ENCODE peak calls at places on chromosome 20, in seven cellular contexts. E is uterus, W is adrenal gland, D is esophagus muscularis mucosa, K is IMR-90, M is spleen, P is HepG2. J is an unnamed sample. For H3K4me1, the result is how much of the 10 kb centered on the place peaks cover.

GRCh38 chr20:23537030-23537429 is 31.3 kb downstream of the CST9L start:
- DNase-seq in M (no peak), E (no peak), W (no peak), D (no peak), K (no peak), P (no peak), J (no peak)

GRCh38 chr20:33438481-33438880 is 5.1 kb downstream of the SNTA1 start:
- DNase-seq in M (no peak), D (no peak), K (no peak), E (no peak), W (no peak), P (no peak), J (no peak)

GRCh38 chr20:62451156-62451767 is 23.9 kb upstream of the RBBP8NL start:
- DNase-seq in E (no peak), P (no peak), K (no peak), D (no peak), M (no peak), W (no peak), J (no peak)

GRCh38 chr20:40319741-40320499 is 369.1 kb downstream of the MAFB start:
- DNase-seq in M (no peak), D (peak), K (no peak), E (no peak), P (no peak), W (no peak), J (no peak)

GRCh38 chr20:51749674-51750036 is 18.5 kb downstream of the ATP9A start:
- DNase-seq in K (peak), E (no peak), M (no peak), P (no peak), W (peak), D (no peak), J (no peak)

GRCh38 chr20:46994341-46994740 is 99.7 kb downstream of the EYA2 start:
- DNase-seq in W (no peak), D (no peak), M (peak), E (no peak), P (no peak), K (no peak), J (no peak)

GRCh38 chr20:39298116-39298515 is 336.0 kb downstream of the DHX35 start:
- DNase-seq in M (no peak), K (no peak), E (no peak), D (no peak), W (no peak), P (no peak), J (no peak)

GRCh38 chr20:63534831-63535651 is 2.1 kb downstream of the PTK6 start:
- DNase-seq in D (no peak), W (no peak), E (peak), P (no peak), M (peak), K (no peak), J (no peak)

GRCh38 chr20:15039088-15039762 is 701.8 kb upstream of the FLRT3 start:
- DNase-seq in W (no peak), M (no peak), D (no peak), P (no peak), K (no peak), E (no peak), J (no peak)

DNA sequence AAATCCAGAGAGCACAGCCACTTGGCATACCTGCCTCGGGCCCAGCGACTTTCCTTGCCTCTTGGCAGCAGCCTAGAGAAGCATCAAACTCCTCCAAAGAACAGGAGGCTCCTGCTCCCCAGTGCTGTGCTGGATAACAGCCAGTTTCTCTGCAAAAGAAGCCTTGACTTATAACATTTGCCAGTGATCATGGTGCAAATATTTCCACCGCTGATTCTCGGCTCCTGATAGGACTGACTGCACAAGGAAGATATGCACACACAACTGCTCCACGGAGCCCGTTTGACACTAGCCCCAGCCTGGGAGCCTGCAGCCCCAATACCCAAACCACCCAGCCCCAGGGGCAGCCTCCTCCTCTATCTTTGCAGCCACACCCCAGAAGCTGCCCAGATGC is 17.5 kb downstream of the ACSS1 start:
- DNase-seq in K (peak), P (no peak), E (peak), W (peak), M (peak), D (no peak), J (no peak)
- TF ChIP-seq POLR2A in K (no peak), P (no peak), E (no peak), W (no peak), M (no peak), D (no peak), J (no peak)

GRCh38 chr20:20261159-20261558 is 106.7 kb upstream of the INSM1 start:
- DNase-seq in M (no peak), E (no peak), K (no peak), D (no peak), P (no peak), W (no peak), J (no peak)

GRCh38 chr20:20253744-20254330 is 114.1 kb upstream of the INSM1 start:
- DNase-seq in D (no peak), M (no peak), K (no peak), P (no peak), E (no peak), W (no peak), J (no peak)

GRCh38 chr20:20265210-20265609 is 102.7 kb upstream of the INSM1 start:
- DNase-seq in W (no peak), E (no peak), K (no peak), D (no peak), M (no peak), P (no peak), J (no peak)

GRCh38 chr20:20255104-20255503 is 112.8 kb upstream of the INSM1 start:
- DNase-seq in D (no peak), W (no peak), E (no peak), P (no peak), K (no peak), M (no peak), J (no peak)

GRCh38 chr20:20259534-20259933 is 108.4 kb upstream of the INSM1 start:
- DNase-seq in D (no peak), E (no peak), P (no peak), K (no peak), W (no peak), M (no peak), J (no peak)
- H3K4me1 ChIP-seq in D (under half), E (under half), P (under half), K (under half), W (under half), M (under half), J (under half)

DNA sequence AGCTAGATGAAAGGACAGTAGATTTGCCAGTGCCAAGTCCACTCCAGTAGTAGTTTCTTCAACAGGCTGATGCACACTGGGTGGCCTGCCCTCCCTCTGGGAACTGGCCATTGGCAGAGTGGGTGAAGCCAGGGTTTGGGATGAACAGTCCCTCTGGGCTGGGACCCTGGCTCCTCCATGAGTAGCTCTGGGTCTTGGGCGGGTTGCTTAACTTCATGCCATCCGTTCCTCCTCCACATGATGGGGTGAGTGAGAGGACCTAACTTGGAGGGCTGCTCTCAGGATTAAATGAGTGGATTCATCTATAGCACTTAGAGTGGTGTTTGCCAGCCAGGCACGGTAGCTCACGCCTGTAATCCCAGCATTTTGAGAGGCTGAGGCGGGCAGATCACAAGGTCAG is 47.2 kb downstream of the PLAGL2 start:
- DNase-seq in K (no peak), D (no peak), M (peak), E (no peak), P (no peak), W (no peak), J (no peak)
- H3K27ac ChIP-seq in K (no peak), D (no peak), M (no peak), E (no peak), P (no peak), W (no peak), J (no peak)

DNA sequence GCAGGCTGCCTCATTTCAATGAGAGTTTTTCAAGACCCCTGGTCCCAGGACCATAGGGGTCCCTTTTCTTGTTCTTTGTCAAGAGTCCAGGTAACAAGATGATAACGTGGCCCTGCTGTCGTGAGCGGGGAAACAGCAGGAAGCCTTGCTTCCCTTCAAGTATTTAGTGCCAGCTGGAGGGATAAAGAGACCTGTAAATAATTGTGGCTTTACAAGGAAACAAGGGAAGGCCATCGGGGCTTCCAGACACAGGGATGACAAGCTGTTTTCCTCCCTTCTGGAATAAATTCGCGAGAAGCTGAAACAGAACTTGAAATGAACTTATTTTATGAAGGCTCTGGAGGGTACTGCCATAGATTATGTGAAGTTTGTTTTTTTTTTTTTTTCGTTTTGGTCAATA is 163.2 kb downstream of the SYNDIG1 start:
- DNase-seq in D (no peak), M (no peak), P (no peak), K (no peak), E (no peak), W (no peak), J (no peak)
- TF ChIP-seq POLR2A in D (no peak), M (no peak), P (no peak), K (no peak), E (no peak), W (no peak), J (no peak)

DNA sequence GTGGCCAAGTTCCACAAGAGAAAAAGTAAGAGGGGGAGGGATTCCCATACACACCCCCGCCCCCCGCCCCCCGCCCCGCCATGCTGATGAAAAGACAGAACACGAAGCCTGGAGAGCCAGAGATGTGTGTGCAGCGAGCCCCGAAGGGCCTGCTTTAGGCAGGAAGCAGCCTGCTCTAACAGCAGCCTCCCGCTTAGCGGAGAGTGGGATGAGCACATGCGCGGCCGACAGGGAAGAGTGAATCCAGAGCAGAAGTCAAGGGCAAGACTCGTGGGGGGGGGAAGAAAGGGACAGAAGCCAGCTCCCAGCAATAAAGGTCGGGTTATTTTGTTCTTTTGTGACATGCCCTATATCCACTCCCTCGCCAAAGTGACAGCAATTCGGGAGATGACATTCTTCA is 67.2 kb upstream of the PTGIS start:
- DNase-seq in D (no peak), K (no peak), E (peak), M (no peak), P (no peak), W (peak), J (no peak)
- H3K4me1 ChIP-seq in D (under half), K (under half), E (under half), M (half or more), P (under half), W (under half), J (under half)

DNA sequence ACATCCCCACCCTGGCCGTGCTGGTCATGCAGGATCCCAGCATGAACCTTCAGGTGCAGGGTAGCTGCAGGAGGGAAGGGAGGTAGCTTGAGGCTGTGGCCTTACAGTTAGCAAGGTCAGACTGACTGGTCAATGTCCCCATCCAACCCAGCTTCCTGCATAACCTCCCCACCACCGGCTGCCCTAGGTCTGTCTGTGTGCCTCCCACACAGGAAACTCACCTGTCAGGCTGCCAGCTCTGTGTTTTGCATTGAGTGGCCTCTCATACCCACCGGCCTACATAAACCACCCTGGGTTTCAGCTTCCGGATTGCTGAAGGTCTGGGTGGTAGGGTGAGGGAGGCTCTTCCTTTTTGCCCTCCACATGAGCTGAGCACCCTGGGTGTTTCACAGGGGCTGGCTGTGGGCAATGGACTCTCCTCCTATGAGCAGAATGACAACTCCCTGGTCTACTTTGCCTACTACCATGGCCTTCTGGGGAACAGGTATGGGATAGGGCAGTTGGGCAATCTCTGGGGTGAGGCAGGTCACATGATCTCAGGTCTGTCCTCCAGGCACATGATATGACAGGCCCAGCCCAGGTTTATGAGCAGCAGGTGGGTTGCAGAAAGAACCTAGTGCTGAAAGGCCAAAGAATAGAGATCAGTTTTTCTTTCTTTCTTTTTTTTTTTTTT is 1.8 kb downstream of the CTSA start:
- DNase-seq in K (no peak), P (no peak), D (no peak), E (no peak), W (peak), M (peak), J (no peak)
- H3K27ac ChIP-seq in K (no peak), P (no peak), D (no peak), E (no peak), W (peak), M (peak), J (no peak)